ENCODE peak calls at places on chromosomes 3 and 15, in five cellular contexts. One of them, this sample, is unnamed.

GRCh38 chr15:42092666-42093445 is 1.5 kb downstream of the PLA2G4D start:
- DNase-seq in fibroblast of lung: no peak
- DNase-seq in mammary epithelial cell: no peak
- DNase-seq in HCT116: no peak
- DNase-seq in astrocyte: no peak
- DNase-seq in this sample: no peak

GRCh38 chr15:64857421-64857820 is 15.7 kb downstream of the PLEKHO2 start:
- DNase-seq in fibroblast of lung: peak; percentile 79
- DNase-seq in mammary epithelial cell: peak; percentile 56
- DNase-seq in HCT116: no peak
- DNase-seq in astrocyte: peak; percentile 73
- DNase-seq in this sample: peak; percentile 49

GRCh38 chr3:71051893-71052687 is 531.4 kb downstream of the FOXP1 start:
- DNase-seq in fibroblast of lung: no peak
- DNase-seq in mammary epithelial cell: no peak
- DNase-seq in HCT116: no peak
- DNase-seq in astrocyte: no peak
- DNase-seq in this sample: no peak

GRCh38 chr3:45943207-45943846 is at the start of gene CXCR6:
- DNase-seq in fibroblast of lung: peak; percentile 24
- DNase-seq in mammary epithelial cell: peak; percentile 20
- DNase-seq in HCT116: no peak
- DNase-seq in astrocyte: peak; percentile 13
- DNase-seq in this sample: no peak

GRCh38 chr15:57541805-57542504 is 49.7 kb upstream of the MYZAP start:
- DNase-seq in fibroblast of lung: peak; percentile 57
- DNase-seq in mammary epithelial cell: peak; percentile 53
- DNase-seq in HCT116: peak; percentile 45
- DNase-seq in astrocyte: peak; percentile 37
- DNase-seq in this sample: peak; percentile 70

GRCh38 chr3:138673641-138674040 is 65.1 kb downstream of the FAIM start:
- DNase-seq in fibroblast of lung: peak; percentile 94
- DNase-seq in mammary epithelial cell: peak; percentile 57
- DNase-seq in HCT116: no peak
- DNase-seq in astrocyte: peak; percentile 94
- DNase-seq in this sample: no peak

GRCh38 chr15:40909662-40910625 is 15.7 kb downstream of the VPS18 start:
- DNase-seq in fibroblast of lung: no peak
- DNase-seq in mammary epithelial cell: no peak
- DNase-seq in HCT116: no peak
- DNase-seq in astrocyte: no peak
- DNase-seq in this sample: no peak

GRCh38 chr15:35305031-35305555 is 220.0 kb upstream of the NANOGP8 start:
- DNase-seq in fibroblast of lung: peak; percentile 57
- DNase-seq in mammary epithelial cell: no peak
- DNase-seq in HCT116: no peak
- DNase-seq in astrocyte: peak; percentile 49
- DNase-seq in this sample: no peak

GRCh38 chr3:62562596-62562995 is 189.2 kb upstream of the FEZF2 start:
- DNase-seq in fibroblast of lung: peak; percentile 82
- DNase-seq in mammary epithelial cell: no peak
- DNase-seq in HCT116: no peak
- DNase-seq in astrocyte: peak; percentile 73
- DNase-seq in this sample: no peak

GRCh38 chr3:134709563-134710312 is 58.9 kb upstream of the KY start:
- DNase-seq in fibroblast of lung: peak; percentile 57
- DNase-seq in mammary epithelial cell: no peak
- DNase-seq in HCT116: no peak
- DNase-seq in astrocyte: peak; percentile 41
- DNase-seq in this sample: no peak

GRCh38 chr3:71536376-71536965 is 47.1 kb downstream of the FOXP1 start:
- DNase-seq in fibroblast of lung: peak; percentile 94
- DNase-seq in mammary epithelial cell: peak; percentile 51
- DNase-seq in HCT116: no peak
- DNase-seq in astrocyte: peak; percentile 93
- DNase-seq in this sample: no peak

GRCh38 chr3:23888617-23889228 is 28.1 kb downstream of the NKIRAS1 start:
- DNase-seq in fibroblast of lung: peak; percentile 34
- DNase-seq in mammary epithelial cell: no peak
- DNase-seq in HCT116: peak; percentile 33
- DNase-seq in astrocyte: no peak
- DNase-seq in this sample: no peak

GRCh38 chr3:11498174-11498573 is 145.5 kb downstream of the VGLL4 start:
- DNase-seq in fibroblast of lung: no peak
- DNase-seq in mammary epithelial cell: no peak
- DNase-seq in HCT116: no peak
- DNase-seq in astrocyte: no peak
- DNase-seq in this sample: no peak

GRCh38 chr3:96813134-96813819 is 1.1 kb upstream of the EPHA6 start:
- DNase-seq in fibroblast of lung: peak; percentile 62
- DNase-seq in mammary epithelial cell: peak; percentile 57
- DNase-seq in HCT116: no peak
- DNase-seq in astrocyte: peak; percentile 31
- DNase-seq in this sample: peak; percentile 70

GRCh38 chr15:73800662-73801345 is 47.7 kb upstream of the INSYN1 start:
- DNase-seq in fibroblast of lung: peak; percentile 93
- DNase-seq in mammary epithelial cell: peak; percentile 43
- DNase-seq in HCT116: no peak
- DNase-seq in astrocyte: peak; percentile 93
- DNase-seq in this sample: no peak

GRCh38 chr15:60899322-60899966 is 329.7 kb downstream of the RORA start:
- DNase-seq in fibroblast of lung: no peak
- DNase-seq in mammary epithelial cell: no peak
- DNase-seq in HCT116: no peak
- DNase-seq in astrocyte: no peak
- DNase-seq in this sample: no peak

GRCh38 chr15:38878946-38879345 is 314.3 kb upstream of the RASGRP1 start:
- DNase-seq in fibroblast of lung: no peak
- DNase-seq in mammary epithelial cell: no peak
- DNase-seq in HCT116: no peak
- DNase-seq in astrocyte: no peak
- DNase-seq in this sample: peak; percentile 8

GRCh38 chr15:59541750-59542149 is 69.8 kb upstream of the GCNT3 start:
- DNase-seq in fibroblast of lung: no peak
- DNase-seq in mammary epithelial cell: no peak
- DNase-seq in HCT116: no peak
- DNase-seq in astrocyte: no peak
- DNase-seq in this sample: no peak

GRCh38 chr15:89780601-89781000 is 4.5 kb downstream of the MESP2 start:
- DNase-seq in fibroblast of lung: no peak
- DNase-seq in mammary epithelial cell: no peak
- DNase-seq in HCT116: no peak
- DNase-seq in astrocyte: no peak
- DNase-seq in this sample: no peak

GRCh38 chr15:41561777-41562145 is 2.7 kb downstream of the TYRO3 start:
- DNase-seq in fibroblast of lung: peak; percentile 70
- DNase-seq in mammary epithelial cell: no peak
- DNase-seq in HCT116: no peak
- DNase-seq in astrocyte: peak; percentile 56
- DNase-seq in this sample: no peak

GRCh38 chr15:84654689-84655453 is 788 bp upstream of the WDR73 start:
- DNase-seq in fibroblast of lung: peak; percentile 75
- DNase-seq in mammary epithelial cell: peak; percentile 58
- DNase-seq in HCT116: peak; percentile 66
- DNase-seq in astrocyte: peak; percentile 62
- DNase-seq in this sample: peak; percentile 68

GRCh38 chr15:26630857-26631256 is 142.0 kb downstream of the GABRB3 start:
- DNase-seq in fibroblast of lung: no peak
- DNase-seq in mammary epithelial cell: no peak
- DNase-seq in HCT116: no peak
- DNase-seq in astrocyte: no peak
- DNase-seq in this sample: no peak

GRCh38 chr15:55277715-55278114 is 11.9 kb downstream of the RAB27A start:
- DNase-seq in fibroblast of lung: no peak
- DNase-seq in mammary epithelial cell: no peak
- DNase-seq in HCT116: no peak
- DNase-seq in astrocyte: no peak
- DNase-seq in this sample: no peak

GRCh38 chr3:58356054-58356453 is 23.4 kb downstream of the PXK start:
- DNase-seq in fibroblast of lung: no peak
- DNase-seq in mammary epithelial cell: peak; percentile 19
- DNase-seq in HCT116: no peak
- DNase-seq in astrocyte: no peak
- DNase-seq in this sample: no peak

GRCh38 chr3:156509209-156510174 is 45.4 kb downstream of the SSR3 start:
- DNase-seq in fibroblast of lung: peak; percentile 54
- DNase-seq in mammary epithelial cell: peak; percentile 44
- DNase-seq in HCT116: peak; percentile 37
- DNase-seq in astrocyte: peak; percentile 33
- DNase-seq in this sample: peak; percentile 58

GRCh38 chr3:64687381-64687780 is 419 bp downstream of the ADAMTS9 start:
- DNase-seq in fibroblast of lung: peak; percentile 1
- DNase-seq in mammary epithelial cell: peak; percentile 28
- DNase-seq in HCT116: no peak
- DNase-seq in astrocyte: no peak
- DNase-seq in this sample: no peak

GRCh38 chr3:173001622-173002021 is 139.4 kb downstream of the SPATA16 start:
- DNase-seq in fibroblast of lung: no peak
- DNase-seq in mammary epithelial cell: no peak
- DNase-seq in HCT116: no peak
- DNase-seq in astrocyte: no peak
- DNase-seq in this sample: no peak

GRCh38 chr3:33202581-33203457 is 15.8 kb downstream of the SUSD5 start:
- DNase-seq in fibroblast of lung: peak; percentile 15
- DNase-seq in mammary epithelial cell: no peak
- DNase-seq in HCT116: no peak
- DNase-seq in astrocyte: peak; percentile 8
- DNase-seq in this sample: no peak

GRCh38 chr3:159829056-159829995 is 159.3 kb upstream of the IL12A start:
- DNase-seq in fibroblast of lung: peak; percentile 41
- DNase-seq in mammary epithelial cell: peak; percentile 97
- DNase-seq in HCT116: peak; percentile 65
- DNase-seq in astrocyte: no peak
- DNase-seq in this sample: peak; percentile 87

GRCh38 chr3:194802125-194802433 is 116.4 kb downstream of the FAM43A start:
- DNase-seq in fibroblast of lung: no peak
- DNase-seq in mammary epithelial cell: no peak
- DNase-seq in HCT116: no peak
- DNase-seq in astrocyte: no peak
- DNase-seq in this sample: no peak

DNA sequence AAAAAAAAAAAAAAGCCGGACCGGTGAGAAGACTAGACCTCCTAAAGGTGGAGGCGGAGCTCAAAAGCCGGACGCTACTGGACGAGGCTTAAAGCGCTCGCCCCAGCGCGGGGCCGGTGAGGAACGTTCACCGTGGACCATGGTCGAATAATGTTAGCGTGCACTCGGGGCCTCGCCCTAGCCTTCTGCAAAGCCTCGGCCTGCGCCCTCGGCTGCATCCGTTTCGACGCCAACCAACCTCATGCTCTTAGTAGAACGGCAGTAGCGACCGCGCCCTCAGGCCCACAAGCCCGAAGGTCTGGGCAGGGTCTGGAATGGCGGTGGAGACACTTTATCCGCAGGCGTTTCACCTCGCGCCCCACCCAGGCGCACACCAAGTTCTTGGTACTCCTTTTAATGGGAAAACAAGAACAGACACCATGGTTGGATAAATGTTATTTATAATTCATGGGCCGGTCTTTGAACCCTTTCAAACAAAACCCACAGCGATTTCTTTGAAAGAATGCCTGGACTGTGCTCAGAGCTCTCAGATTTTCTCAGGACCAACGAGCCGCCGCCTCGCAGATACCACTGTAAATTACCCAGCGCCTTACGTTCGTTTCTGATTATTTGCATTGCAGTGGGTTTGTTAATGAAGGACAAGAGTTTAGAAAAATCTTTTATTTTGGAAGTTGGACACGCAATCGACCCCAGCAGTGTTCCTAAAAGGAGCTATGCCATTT is 1.3 kb upstream of the ISL2 start:
- DNase-seq in fibroblast of lung: no peak
- DNase-seq in mammary epithelial cell: no peak
- DNase-seq in HCT116: no peak
- DNase-seq in astrocyte: no peak
- DNase-seq in this sample: no peak
- TF ChIP-seq EZH2 in fibroblast of lung: peak; percentile 67
- TF ChIP-seq EZH2 in mammary epithelial cell: no peak
- TF ChIP-seq EZH2 in HCT116: no peak
- TF ChIP-seq EZH2 in astrocyte: peak; percentile 74
- TF ChIP-seq EZH2 in this sample: no peak

DNA sequence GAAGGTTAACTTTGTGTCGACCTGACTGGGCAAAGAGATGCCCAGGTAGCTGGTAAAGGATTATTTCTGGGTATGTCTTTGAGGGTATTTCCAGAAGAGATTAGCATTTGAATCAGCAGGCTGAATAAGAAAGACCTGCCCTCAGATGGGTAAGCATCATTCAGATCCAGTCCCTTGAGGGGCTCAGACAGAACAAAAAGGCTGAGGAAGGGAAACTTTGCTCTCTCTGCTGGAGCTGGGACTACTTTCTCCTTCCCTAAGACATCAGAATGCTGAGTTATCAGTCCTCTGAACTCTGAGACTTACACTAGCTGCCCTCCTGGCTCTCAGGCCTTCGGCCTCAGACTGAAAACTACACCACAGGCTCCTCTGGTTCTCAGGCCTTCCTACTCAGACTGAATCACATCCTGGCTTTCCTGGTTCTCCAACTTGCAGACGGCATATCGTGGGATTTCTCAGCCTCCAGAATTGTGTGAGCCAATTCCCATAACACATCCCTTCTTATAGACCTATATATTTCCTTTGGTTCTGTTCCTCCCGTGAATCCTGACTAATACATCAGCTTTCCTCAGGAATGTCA is 982.9 kb downstream of the TUSC7 start:
- DNase-seq in fibroblast of lung: peak; percentile 75
- DNase-seq in mammary epithelial cell: no peak
- DNase-seq in HCT116: no peak
- DNase-seq in astrocyte: peak; percentile 65
- DNase-seq in this sample: no peak
- TF ChIP-seq EZH2 in fibroblast of lung: no peak
- TF ChIP-seq EZH2 in mammary epithelial cell: no peak
- TF ChIP-seq EZH2 in HCT116: no peak
- TF ChIP-seq EZH2 in astrocyte: no peak
- TF ChIP-seq EZH2 in this sample: no peak

GRCh38 chr15:96336643-96337353 is 6.3 kb downstream of the NR2F2 start:
- DNase-seq in fibroblast of lung: peak; percentile 45
- DNase-seq in mammary epithelial cell: no peak
- DNase-seq in HCT116: no peak
- DNase-seq in astrocyte: peak; percentile 31
- DNase-seq in this sample: no peak
- TF ChIP-seq EZH2 in fibroblast of lung: no peak
- TF ChIP-seq EZH2 in mammary epithelial cell: no peak
- TF ChIP-seq EZH2 in HCT116: no peak
- TF ChIP-seq EZH2 in astrocyte: no peak
- TF ChIP-seq EZH2 in this sample: no peak

GRCh38 chr3:147378186-147378503 is 28.2 kb downstream of the ZIC4 start:
- DNase-seq in fibroblast of lung: no peak
- DNase-seq in mammary epithelial cell: no peak
- DNase-seq in HCT116: no peak
- DNase-seq in astrocyte: no peak
- DNase-seq in this sample: no peak

GRCh38 chr3:147380996-147381376 is 25.4 kb downstream of the ZIC4 start:
- DNase-seq in fibroblast of lung: no peak
- DNase-seq in mammary epithelial cell: no peak
- DNase-seq in HCT116: no peak
- DNase-seq in astrocyte: no peak
- DNase-seq in this sample: no peak

GRCh38 chr3:147379651-147380050 is 26.7 kb downstream of the ZIC4 start:
- DNase-seq in fibroblast of lung: no peak
- DNase-seq in mammary epithelial cell: no peak
- DNase-seq in HCT116: no peak
- DNase-seq in astrocyte: no peak
- DNase-seq in this sample: no peak

GRCh38 chr3:147381610-147382009 is 24.7 kb downstream of the ZIC4 start:
- DNase-seq in fibroblast of lung: no peak
- DNase-seq in mammary epithelial cell: no peak
- DNase-seq in HCT116: no peak
- DNase-seq in astrocyte: no peak
- DNase-seq in this sample: no peak

GRCh38 chr3:147380271-147380995 is 25.9 kb downstream of the ZIC4 start:
- DNase-seq in fibroblast of lung: no peak
- DNase-seq in mammary epithelial cell: no peak
- DNase-seq in HCT116: no peak
- DNase-seq in astrocyte: no peak
- DNase-seq in this sample: no peak
- TF ChIP-seq EZH2 in fibroblast of lung: no peak
- TF ChIP-seq EZH2 in mammary epithelial cell: peak; percentile 52
- TF ChIP-seq EZH2 in HCT116: no peak
- TF ChIP-seq EZH2 in astrocyte: peak; percentile 40
- TF ChIP-seq EZH2 in this sample: no peak

This sample was measured in PC-9.